ENCODE peak calls at places on chromosomes 3 and 15, in four cellular contexts. One of them, this sample, is unnamed.

GRCh38 chr3:4313606-4314308 is 10.6 kb downstream of the SETMAR start:
- DNase-seq in transverse colon: no peak
- DNase-seq in pancreas: no peak
- DNase-seq in ovary: no peak
- DNase-seq in this sample: no peak

GRCh38 chr3:190892328-190893011 is 30.0 kb upstream of the GMNC start:
- DNase-seq in ovary: no peak
- DNase-seq in transverse colon: no peak
- DNase-seq in pancreas: no peak
- DNase-seq in this sample: no peak

GRCh38 chr3:168165390-168166269 is 69.9 kb upstream of the GOLIM4 start:
- DNase-seq in ovary: peak; percentile 65
- DNase-seq in pancreas: no peak
- DNase-seq in transverse colon: peak; percentile 68
- DNase-seq in this sample: peak; percentile 55

GRCh38 chr3:187743195-187744141 is 1.8 kb downstream of the BCL6 start:
- DNase-seq in ovary: peak; percentile 82
- DNase-seq in transverse colon: peak; percentile 66
- DNase-seq in pancreas: peak; percentile 82
- DNase-seq in this sample: no peak

GRCh38 chr15:84919268-84919667 is 34.8 kb downstream of the SLC28A1 start:
- DNase-seq in ovary: no peak
- DNase-seq in transverse colon: no peak
- DNase-seq in pancreas: no peak
- DNase-seq in this sample: no peak

GRCh38 chr3:111152506-111152905 is 80.9 kb downstream of the NECTIN3 start:
- DNase-seq in transverse colon: no peak
- DNase-seq in pancreas: no peak
- DNase-seq in ovary: no peak
- DNase-seq in this sample: no peak

GRCh38 chr15:44066211-44066827 is 128.8 kb downstream of the FRMD5 start:
- DNase-seq in transverse colon: peak; percentile 65
- DNase-seq in pancreas: no peak
- DNase-seq in ovary: peak; percentile 20
- DNase-seq in this sample: peak; percentile 69

GRCh38 chr3:43726511-43726910 is 35.8 kb downstream of the ABHD5 start:
- DNase-seq in ovary: no peak
- DNase-seq in transverse colon: no peak
- DNase-seq in pancreas: no peak
- DNase-seq in this sample: no peak

GRCh38 chr3:22585504-22585903 is 617.6 kb upstream of the UBE2E2 start:
- DNase-seq in ovary: no peak
- DNase-seq in transverse colon: no peak
- DNase-seq in pancreas: no peak
- DNase-seq in this sample: no peak

GRCh38 chr15:47787875-47788274 is 70.6 kb downstream of the SEMA6D start:
- DNase-seq in transverse colon: no peak
- DNase-seq in pancreas: no peak
- DNase-seq in ovary: no peak
- DNase-seq in this sample: no peak

GRCh38 chr15:47781527-47781926 is 64.2 kb downstream of the SEMA6D start:
- DNase-seq in ovary: no peak
- DNase-seq in pancreas: no peak
- DNase-seq in transverse colon: no peak
- DNase-seq in this sample: no peak

GRCh38 chr15:47786371-47786770 is 69.1 kb downstream of the SEMA6D start:
- DNase-seq in pancreas: no peak
- DNase-seq in ovary: no peak
- DNase-seq in transverse colon: no peak
- DNase-seq in this sample: no peak

GRCh38 chr15:47788685-47789084 is 71.4 kb downstream of the SEMA6D start:
- DNase-seq in ovary: no peak
- DNase-seq in pancreas: no peak
- DNase-seq in transverse colon: no peak
- DNase-seq in this sample: no peak

DNA sequence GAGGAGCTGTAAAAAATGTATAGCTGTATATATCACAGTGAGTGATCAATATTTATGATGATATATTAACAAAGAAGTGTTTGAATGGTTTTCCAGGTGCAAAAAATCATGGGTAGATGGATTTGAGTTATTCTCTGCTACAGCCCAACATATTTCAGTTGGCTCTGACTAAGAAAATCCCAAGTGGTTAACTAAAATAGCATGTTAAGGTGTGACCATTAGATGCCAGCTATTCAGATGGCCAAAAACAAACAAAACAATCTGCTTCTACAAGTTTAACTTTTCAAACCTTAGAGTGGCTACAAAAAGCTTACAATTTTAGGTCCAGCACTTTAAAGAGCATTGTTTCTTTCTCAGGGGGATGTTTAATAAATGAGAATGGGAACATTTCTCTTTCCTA is 67.5 kb downstream of the SEMA6D start:
- DNase-seq in ovary: no peak
- DNase-seq in transverse colon: no peak
- DNase-seq in pancreas: no peak
- DNase-seq in this sample: no peak
- H3K4me1 ChIP-seq in ovary: peaks cover 2% of the 10 kb centered on the region
- H3K4me1 ChIP-seq in transverse colon: no peaks in the 10 kb centered on the region
- H3K4me1 ChIP-seq in pancreas: no peaks in the 10 kb centered on the region
- H3K4me1 ChIP-seq in this sample: no peaks in the 10 kb centered on the region

DNA sequence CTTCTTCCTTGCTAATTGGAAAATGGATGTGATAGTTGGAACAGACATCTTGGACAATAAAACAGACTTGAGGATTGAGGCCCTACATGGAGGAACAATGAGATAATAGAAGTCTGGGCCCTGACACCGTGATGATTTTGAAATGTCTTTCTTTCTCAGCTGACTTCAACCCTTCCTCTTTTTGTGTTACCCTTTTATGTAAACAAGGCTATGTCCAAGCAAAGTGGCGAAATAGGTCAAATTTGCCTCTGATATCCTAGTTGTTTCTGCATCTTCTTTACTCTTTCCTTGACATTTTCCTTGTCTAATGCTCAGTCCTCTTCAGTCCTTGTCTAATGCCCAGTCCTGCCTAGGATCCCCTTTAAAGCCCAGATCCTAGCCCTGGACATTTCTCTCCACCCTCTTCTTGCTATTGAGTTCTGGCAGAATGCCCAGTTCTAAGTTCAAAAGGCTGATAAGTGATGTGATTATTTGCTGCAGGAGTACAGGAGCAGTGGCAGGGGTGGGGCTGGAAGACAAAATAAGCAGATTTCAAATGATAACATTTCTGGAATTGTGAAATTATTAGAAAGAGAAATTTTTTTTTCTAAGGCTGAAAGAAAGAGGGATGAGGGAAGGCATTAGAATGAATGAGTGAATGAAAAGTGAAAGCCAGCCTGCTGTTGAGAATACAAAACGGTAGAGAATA is 6.5 kb upstream of the VPS8 start:
- DNase-seq in ovary: no peak
- DNase-seq in pancreas: no peak
- DNase-seq in transverse colon: no peak
- DNase-seq in this sample: no peak
- H3K9me3 ChIP-seq in ovary: no peaks in the 10 kb centered on the region
- H3K9me3 ChIP-seq in pancreas: no peaks in the 10 kb centered on the region
- H3K9me3 ChIP-seq in transverse colon: no peaks in the 10 kb centered on the region
- H3K9me3 ChIP-seq in this sample: no peaks in the 10 kb centered on the region

GRCh38 chr15:74414081-74414580 is 19.6 kb downstream of the SEMA7A start:
- DNase-seq in pancreas: no peak
- DNase-seq in ovary: no peak
- DNase-seq in transverse colon: no peak
- DNase-seq in this sample: no peak

GRCh38 chr15:74412159-74412558 is 21.6 kb downstream of the SEMA7A start:
- DNase-seq in ovary: no peak
- DNase-seq in transverse colon: no peak
- DNase-seq in pancreas: no peak
- DNase-seq in this sample: no peak

GRCh38 chr15:74410502-74410901 is 23.3 kb downstream of the SEMA7A start:
- DNase-seq in ovary: no peak
- DNase-seq in transverse colon: no peak
- DNase-seq in pancreas: no peak
- DNase-seq in this sample: no peak

GRCh38 chr15:74413350-74414080 is 20.2 kb downstream of the SEMA7A start:
- DNase-seq in ovary: no peak
- DNase-seq in pancreas: peak; percentile 28
- DNase-seq in transverse colon: no peak
- DNase-seq in this sample: no peak

DNA sequence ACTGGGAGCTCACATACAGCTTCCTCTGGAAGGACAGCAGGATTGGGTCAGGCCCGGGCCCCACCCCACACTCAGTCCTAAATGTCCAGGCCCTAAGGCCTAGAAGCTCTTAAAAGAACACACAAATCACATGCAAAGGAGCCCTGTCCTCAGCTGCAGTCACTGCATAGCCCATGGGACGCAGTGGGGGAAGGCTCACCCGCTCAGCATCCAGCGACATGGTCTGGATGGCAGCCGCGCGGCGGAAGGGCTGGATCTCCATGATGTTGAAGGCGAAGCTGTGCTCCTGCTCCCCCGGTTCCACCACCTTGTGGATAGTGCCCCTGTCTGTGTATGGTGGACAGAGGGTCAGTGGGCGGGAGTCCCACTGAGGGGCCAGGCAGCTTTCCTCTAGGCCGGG is 22.1 kb downstream of the SEMA7A start:
- DNase-seq in ovary: no peak
- DNase-seq in pancreas: no peak
- DNase-seq in transverse colon: no peak
- DNase-seq in this sample: no peak
- H3K4me3 ChIP-seq in ovary: no peak overlapping the region
- H3K4me3 ChIP-seq in pancreas: no peak overlapping the region
- H3K4me3 ChIP-seq in transverse colon: no peak overlapping the region
- H3K4me3 ChIP-seq in this sample: no peak overlapping the region

DNA sequence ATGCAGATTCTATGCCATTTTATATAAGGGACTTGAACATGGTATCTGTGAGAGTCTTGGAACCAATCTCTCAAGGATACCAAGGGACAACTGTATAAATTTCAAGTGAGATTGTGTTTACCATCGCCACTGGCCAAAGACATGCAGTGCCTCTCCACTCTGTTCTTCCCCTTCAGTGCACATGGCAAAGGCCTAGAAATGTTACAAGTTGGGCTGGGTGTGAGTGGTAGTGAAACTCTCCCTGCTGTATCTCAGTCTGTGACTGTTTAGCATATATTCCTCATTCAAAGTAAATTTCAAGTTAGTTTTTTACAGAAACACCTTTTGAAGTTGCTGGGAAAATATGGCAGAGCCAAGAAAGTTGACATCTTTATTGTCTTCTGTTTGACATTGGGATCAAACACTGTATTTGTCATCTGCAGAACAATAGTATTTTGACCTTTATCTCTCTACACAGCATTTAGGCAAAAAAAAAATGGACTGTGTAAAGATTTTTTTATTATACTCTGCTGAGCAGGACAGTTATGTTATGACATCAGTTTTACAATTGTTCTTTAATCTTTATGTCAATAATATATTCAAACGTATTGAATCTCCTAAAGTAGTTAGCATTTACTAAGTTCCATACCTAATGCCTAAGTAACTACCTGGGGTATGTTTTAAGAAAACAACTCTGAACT is 101.4 kb downstream of the CCNL1 start:
- DNase-seq in transverse colon: no peak
- DNase-seq in ovary: no peak
- DNase-seq in pancreas: no peak
- DNase-seq in this sample: peak; percentile 54
- H3K4me1 ChIP-seq in transverse colon: no peaks in the 10 kb centered on the region
- H3K4me1 ChIP-seq in ovary: no peaks in the 10 kb centered on the region
- H3K4me1 ChIP-seq in pancreas: no peaks in the 10 kb centered on the region
- H3K4me1 ChIP-seq in this sample: peaks cover 28% of the 10 kb centered on the region